ENCODE peak calls at places on chromosomes 6 and 20, in six cellular contexts. D, X, L, F, H and T are unnamed samples.

GRCh38 chr20:17059465-17059864 is 167.4 kb upstream of the PCSK2 start:
- DNase-seq in D (no peak), X (no peak), L (peak; percentile 7), F (peak; percentile 34), H (peak; percentile 3), T (no peak)

GRCh38 chr6:21022343-21023107 is 488.3 kb downstream of the CDKAL1 start:
- DNase-seq in D (no peak), X (no peak), L (peak; percentile 83), F (peak; percentile 94), H (no peak), T (no peak)

GRCh38 chr20:47558699-47559098 is 57.0 kb downstream of the NCOA3 start:
- DNase-seq in D (no peak), X (no peak), L (no peak), F (peak; percentile 38), H (no peak), T (no peak)

GRCh38 chr6:141482773-141483172 is 650.0 kb upstream of the GJE1 start:
- DNase-seq in D (no peak), X (no peak), L (no peak), F (peak; percentile 39), H (peak; percentile 22), T (no peak)

GRCh38 chr20:17557675-17558006 is 12.2 kb upstream of the DSTN start:
- DNase-seq in D (no peak), X (no peak), L (peak; percentile 53), F (peak; percentile 76), H (no peak), T (peak; percentile 41)

GRCh38 chr6:163416640-163417253 is 2.2 kb downstream of the QKI start:
- DNase-seq in D (no peak), X (peak; percentile 55), L (peak; percentile 59), F (peak; percentile 86), H (peak; percentile 49), T (peak; percentile 63)

GRCh38 chr6:16216501-16217155 is 21.8 kb upstream of the GMPR start:
- DNase-seq in D (no peak), X (no peak), L (no peak), F (no peak), H (no peak), T (no peak)

GRCh38 chr6:166465671-166466087 is 82.9 kb upstream of the MPC1 start:
- DNase-seq in D (no peak), X (no peak), L (no peak), F (no peak), H (no peak), T (peak; percentile 80)

GRCh38 chr20:38692436-38693411 is 31.6 kb upstream of the SLC32A1 start:
- DNase-seq in D (peak; percentile 76), X (peak; percentile 31), L (peak; percentile 63), F (peak; percentile 20), H (peak; percentile 59), T (peak; percentile 61)

GRCh38 chr6:11598687-11599086 is 61.1 kb downstream of the TMEM170B start:
- DNase-seq in D (no peak), X (no peak), L (peak; percentile 22), F (no peak), H (no peak), T (no peak)

GRCh38 chr6:40947876-40948514 is 91.0 kb downstream of the UNC5CL start:
- DNase-seq in D (no peak), X (no peak), L (no peak), F (peak; percentile 81), H (no peak), T (peak; percentile 60)

GRCh38 chr20:24779166-24779565 is 169.9 kb upstream of the CST7 start:
- DNase-seq in D (peak; percentile 5), X (no peak), L (no peak), F (no peak), H (peak; percentile 8), T (no peak)

GRCh38 chr6:163841733-163842132 is 427.2 kb downstream of the QKI start:
- DNase-seq in D (no peak), X (no peak), L (no peak), F (no peak), H (no peak), T (no peak)